ENCODE peak calls at places on chromosomes 5 and 9, in six cellular contexts. A is cardiac muscle cell, V is lung, G is mucosa of descending colon, N is RWPE1, P is psoas muscle. Y is an unnamed sample.

GRCh38 chr9:107711528-107711927 is 222.0 kb upstream of the KLF4 start:
- DNase-seq in A (no peak), V (peak; percentile 39), G (peak; percentile 87), N (peak; percentile 94), P (peak; percentile 61), Y (no peak)

GRCh38 chr9:6552738-6553121 is 92.8 kb downstream of the GLDC start:
- DNase-seq in A (no peak), V (no peak), G (no peak), N (no peak), P (no peak), Y (no peak)

GRCh38 chr5:19608434-19608833 is 379.6 kb downstream of the CDH18 start:
- DNase-seq in A (no peak), V (no peak), G (no peak), N (peak; percentile 24), P (no peak), Y (no peak)

GRCh38 chr5:111453747-111454146 is 58.6 kb downstream of the STARD4 start:
- DNase-seq in A (no peak), V (no peak), G (no peak), N (no peak), P (no peak), Y (no peak)

GRCh38 chr9:33799928-33800689 is 4.7 kb downstream of the PRSS3 start:
- DNase-seq in A (no peak), V (no peak), G (no peak), N (no peak), P (no peak), Y (no peak)

GRCh38 chr5:53424691-53425597 is 55.5 kb upstream of the FST start:
- DNase-seq in A (no peak), V (no peak), G (no peak), N (peak; percentile 61), P (no peak), Y (no peak)

GRCh38 chr9:136697821-136698526 is 10.7 kb upstream of the AGPAT2 start:
- DNase-seq in A (no peak), V (no peak), G (no peak), N (no peak), P (no peak), Y (no peak)

GRCh38 chr5:165161204-165161603 is 1655.8 kb downstream of the MAT2B start:
- DNase-seq in A (no peak), V (no peak), G (no peak), N (no peak), P (no peak), Y (peak; percentile 23)

GRCh38 chr5:180669661-180670060 is 20.3 kb upstream of the FLT4 start:
- DNase-seq in A (no peak), V (no peak), G (no peak), N (no peak), P (no peak), Y (no peak)

GRCh38 chr9:93089481-93089991 is 6.5 kb upstream of the CARD19 start:
- DNase-seq in A (no peak), V (no peak), G (no peak), N (no peak), P (no peak), Y (no peak)

GRCh38 chr5:80082731-80083114 is 47.6 kb downstream of the THBS4 start:
- DNase-seq in A (peak; percentile 76), V (peak; percentile 71), G (peak; percentile 43), N (peak; percentile 80), P (peak; percentile 86), Y (peak; percentile 92)

GRCh38 chr9:94168203-94169000 is 84.1 kb downstream of the PTPDC1 start:
- DNase-seq in A (no peak), V (no peak), G (no peak), N (peak; percentile 43), P (no peak), Y (no peak)

GRCh38 chr9:64773491-64773931 is 511.5 kb downstream of the FOXD4L5 start:
- DNase-seq in A (peak; percentile 0), V (no peak), G (peak; percentile 5), N (no peak), P (peak; percentile 21), Y (peak; percentile 7)

GRCh38 chr5:27639005-27639612 is 600.7 kb upstream of the CDH9 start:
- DNase-seq in A (no peak), V (no peak), G (no peak), N (no peak), P (no peak), Y (no peak)

GRCh38 chr9:109816490-109816889 is 36.5 kb downstream of the PALM2AKAP2 start:
- DNase-seq in A (no peak), V (no peak), G (peak; percentile 7), N (peak; percentile 95), P (no peak), Y (no peak)

GRCh38 chr5:91176288-91177016 is 206.7 kb downstream of the ARRDC3 start:
- DNase-seq in A (peak; percentile 58), V (no peak), G (no peak), N (no peak), P (no peak), Y (no peak)
- TF ChIP-seq CTCF in A (no peak), V (no peak), G (no peak), N (no peak), P (no peak), Y (no peak)

DNA sequence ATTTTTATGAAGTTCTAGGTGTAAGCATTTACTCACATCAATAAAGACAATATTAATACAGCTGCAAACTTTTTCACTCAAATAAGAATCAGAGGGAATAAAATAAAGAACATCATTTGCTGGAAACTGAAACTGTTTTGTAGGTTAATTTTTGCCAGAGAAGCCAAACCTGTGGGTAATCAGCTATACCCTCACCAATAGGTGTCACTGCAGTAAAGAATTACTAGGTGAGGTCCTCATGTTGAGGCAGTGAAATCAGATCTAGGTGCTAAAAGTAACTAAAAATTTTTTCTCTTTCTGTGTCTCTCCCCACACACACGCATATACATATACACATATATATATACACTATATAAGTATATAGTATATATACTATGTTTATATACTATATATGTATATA is 1016.3 kb upstream of the SEMA6A start:
- DNase-seq in A (peak; percentile 44), V (no peak), G (no peak), N (no peak), P (no peak), Y (no peak)
- TF ChIP-seq CTCF in A (peak; percentile 36), V (no peak), G (no peak), N (no peak), P (peak; percentile 5), Y (peak; percentile 14)

GRCh38 chr5:131281868-131282234 is 18.0 kb downstream of the CDC42SE2 start:
- DNase-seq in A (no peak), V (no peak), G (no peak), N (no peak), P (no peak), Y (no peak)

GRCh38 chr5:131281133-131281867 is 17.4 kb downstream of the CDC42SE2 start:
- DNase-seq in A (no peak), V (no peak), G (no peak), N (no peak), P (no peak), Y (no peak)

GRCh38 chr5:131280417-131280816 is 16.6 kb downstream of the CDC42SE2 start:
- DNase-seq in A (no peak), V (no peak), G (no peak), N (no peak), P (no peak), Y (no peak)

GRCh38 chr5:131279209-131279608 is 15.4 kb downstream of the CDC42SE2 start:
- DNase-seq in A (no peak), V (no peak), G (no peak), N (no peak), P (no peak), Y (no peak)

DNA sequence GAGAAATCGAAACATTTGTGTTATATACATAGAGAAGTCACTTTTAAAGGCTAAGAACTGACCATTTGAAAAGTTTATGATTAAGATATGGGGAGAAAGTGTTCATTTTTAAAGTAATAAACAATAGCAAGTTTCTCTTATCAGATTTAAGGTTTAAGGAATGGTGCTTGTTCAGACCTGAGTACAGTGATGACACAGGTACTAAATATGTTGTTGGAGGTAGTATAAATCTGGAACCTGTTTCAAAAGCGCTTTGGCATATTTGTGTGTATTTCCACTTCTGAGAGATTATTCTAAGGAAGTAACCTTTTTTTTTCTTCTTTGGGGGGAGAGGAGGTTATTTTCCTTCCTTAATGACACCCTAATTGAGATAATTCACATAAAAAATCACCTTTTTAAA is 18.4 kb downstream of the CDC42SE2 start:
- DNase-seq in A (no peak), V (no peak), G (no peak), N (peak; percentile 70), P (no peak), Y (no peak)
- TF ChIP-seq CTCF in A (no peak), V (no peak), G (no peak), N (no peak), P (no peak), Y (no peak)

GRCh38 chr5:76483433-76483832 is 80.3 kb downstream of the IQGAP2 start:
- DNase-seq in A (peak; percentile 9), V (no peak), G (peak; percentile 16), N (no peak), P (no peak), Y (no peak)
- TF ChIP-seq CTCF in A (no peak), V (no peak), G (no peak), N (no peak), P (no peak), Y (no peak)

GRCh38 chr9:35489313-35490154 is at the start of gene RUSC2:
- DNase-seq in A (peak; percentile 97), V (peak; percentile 81), G (peak; percentile 64), N (peak; percentile 84), P (peak; percentile 95), Y (peak; percentile 94)

GRCh38 chr9:35488566-35489312 is 1.2 kb upstream of the RUSC2 start:
- DNase-seq in A (no peak), V (no peak), G (no peak), N (no peak), P (no peak), Y (no peak)

GRCh38 chr9:35490910-35491465 is 1.1 kb downstream of the RUSC2 start:
- DNase-seq in A (no peak), V (no peak), G (no peak), N (peak; percentile 30), P (no peak), Y (no peak)

GRCh38 chr9:35488019-35488418 is 1.9 kb upstream of the RUSC2 start:
- DNase-seq in A (no peak), V (no peak), G (no peak), N (no peak), P (no peak), Y (no peak)

GRCh38 chr9:35490155-35490909 is 421 bp downstream of the RUSC2 start:
- DNase-seq in A (peak; percentile 27), V (peak; percentile 34), G (no peak), N (peak; percentile 30), P (peak; percentile 63), Y (peak; percentile 34)
- TF ChIP-seq CTCF in A (no peak), V (no peak), G (no peak), N (no peak), P (no peak), Y (no peak)